ENCODE peak calls at places on chromosomes 2 and 18, in eight cellular contexts. R, F, S, D, E, I, V and B are unnamed samples.
A peak's percentile ranks its signal among the peaks of the same experiment; 100 is the strongest.

GRCh38 chr18:419542-420175 is 80.8 kb downstream of the COLEC12 start:
- DNase-seq in R (no peak), F (no peak), S (no peak), D (no peak), E (no peak), I (no peak), V (no peak), B (peak; percentile 11)

GRCh38 chr2:57450170-57450569 is 596.4 kb upstream of the VRK2 start:
- DNase-seq in R (no peak), F (no peak), S (no peak), D (no peak), E (no peak), I (no peak), V (no peak), B (no peak)

GRCh38 chr2:84815146-84815545 is 65.7 kb downstream of the TRABD2A start:
- DNase-seq in R (no peak), F (no peak), S (no peak), D (no peak), E (no peak), I (no peak), V (no peak), B (no peak)

GRCh38 chr18:50638623-50639398 is 78.9 kb downstream of the MAPK4 start:
- DNase-seq in R (no peak), F (no peak), S (no peak), D (no peak), E (no peak), I (no peak), V (no peak), B (no peak)

GRCh38 chr18:58325521-58325908 is 281.5 kb downstream of the NEDD4L start:
- DNase-seq in R (no peak), F (no peak), S (peak; percentile 50), D (no peak), E (no peak), I (no peak), V (no peak), B (no peak)

GRCh38 chr2:165776013-165776412 is 18.0 kb downstream of the GALNT3 start:
- DNase-seq in R (no peak), F (no peak), S (no peak), D (no peak), E (no peak), I (no peak), V (no peak), B (no peak)

GRCh38 chr2:20707601-20708000 is 40.7 kb downstream of the GDF7 start:
- DNase-seq in R (no peak), F (no peak), S (no peak), D (no peak), E (no peak), I (no peak), V (no peak), B (no peak)

GRCh38 chr2:238601433-238602222 is 174.9 kb downstream of the ASB1 start:
- DNase-seq in R (no peak), F (no peak), S (no peak), D (peak; percentile 81), E (peak; percentile 58), I (no peak), V (no peak), B (peak; percentile 62)

GRCh38 chr2:88187038-88187676 is 17.0 kb downstream of the THNSL2 start:
- DNase-seq in R (no peak), F (peak; percentile 79), S (peak; percentile 64), D (peak; percentile 85), E (no peak), I (peak; percentile 82), V (peak; percentile 61), B (no peak)

GRCh38 chr2:102103992-102104871 is 38.3 kb upstream of the IL1R1 start:
- DNase-seq in R (no peak), F (no peak), S (peak; percentile 77), D (peak; percentile 90), E (peak; percentile 88), I (peak; percentile 70), V (peak; percentile 62), B (no peak)

GRCh38 chr2:37882036-37882435 is 43.1 kb upstream of the RMDN2 start:
- DNase-seq in R (no peak), F (no peak), S (no peak), D (no peak), E (no peak), I (no peak), V (no peak), B (no peak)

GRCh38 chr2:217797170-217797569 is 205.6 kb downstream of the TNS1 start:
- DNase-seq in R (no peak), F (no peak), S (no peak), D (no peak), E (no peak), I (no peak), V (peak; percentile 26), B (no peak)

GRCh38 chr2:126643431-126643830 is 12.5 kb upstream of the GYPC start:
- DNase-seq in R (no peak), F (no peak), S (no peak), D (peak; percentile 89), E (no peak), I (no peak), V (no peak), B (no peak)

GRCh38 chr2:212730994-212731393 is 192.4 kb upstream of the ERBB4 start:
- DNase-seq in R (no peak), F (no peak), S (no peak), D (no peak), E (no peak), I (no peak), V (no peak), B (no peak)
- H3K27ac ChIP-seq in R (no peak overlapping the region), F (no peak overlapping the region), S (no peak overlapping the region), D (no peak overlapping the region), E (no peak overlapping the region), I (no peak overlapping the region), V (no peak overlapping the region), B (no peak overlapping the region)

GRCh38 chr2:42933824-42934254 is 141.5 kb upstream of the HAAO start:
- DNase-seq in R (no peak), F (no peak), S (no peak), D (no peak), E (no peak), I (no peak), V (no peak), B (no peak)

GRCh38 chr2:42931818-42932195 is 139.4 kb upstream of the HAAO start:
- DNase-seq in R (no peak), F (no peak), S (no peak), D (no peak), E (no peak), I (no peak), V (no peak), B (no peak)

GRCh38 chr2:42934568-42935258 is 142.3 kb upstream of the HAAO start:
- DNase-seq in R (no peak), F (no peak), S (no peak), D (peak; percentile 12), E (no peak), I (no peak), V (no peak), B (no peak)

GRCh38 chr2:42931147-42931817 is 138.9 kb upstream of the HAAO start:
- DNase-seq in R (no peak), F (no peak), S (no peak), D (no peak), E (peak; percentile 44), I (no peak), V (no peak), B (no peak)

GRCh38 chr2:42932271-42933151 is 140.1 kb upstream of the HAAO start:
- DNase-seq in R (no peak), F (no peak), S (no peak), D (no peak), E (no peak), I (no peak), V (no peak), B (no peak)
- H3K4me1 ChIP-seq in R (no peaks in the 10 kb centered on the region), F (peaks cover 16% of the 10 kb centered on the region), S (peaks cover 7% of the 10 kb centered on the region), D (peaks cover 35% of the 10 kb centered on the region), E (no peaks in the 10 kb centered on the region), I (no peaks in the 10 kb centered on the region), V (peaks cover 100% of the 10 kb centered on the region), B (peaks cover 68% of the 10 kb centered on the region)

GRCh38 chr2:236785611-236786057 is 216.0 kb downstream of the ACKR3 start:
- DNase-seq in R (no peak), F (no peak), S (no peak), D (no peak), E (no peak), I (no peak), V (no peak), B (no peak)
- H3K27me3 ChIP-seq in R (no peaks in the 10 kb centered on the region), F (no peaks in the 10 kb centered on the region), S (peaks cover 6% of the 10 kb centered on the region), D (no peaks in the 10 kb centered on the region), E (no peaks in the 10 kb centered on the region), I (no peaks in the 10 kb centered on the region), V (no peaks in the 10 kb centered on the region), B (no peaks in the 10 kb centered on the region)

GRCh38 chr2:190911813-190912212 is 31.2 kb downstream of the GLS start:
- DNase-seq in R (no peak), F (no peak), S (no peak), D (no peak), E (no peak), I (no peak), V (no peak), B (no peak)
- H3K27ac ChIP-seq in R (peak overlapping the region; percentile 14), F (no peak overlapping the region), S (no peak overlapping the region), D (no peak overlapping the region), E (peak overlapping the region; percentile 82), I (no peak overlapping the region), V (no peak overlapping the region), B (no peak overlapping the region)

GRCh38 chr2:199424160-199424559 is 33.6 kb downstream of the SATB2 start:
- DNase-seq in R (no peak), F (no peak), S (no peak), D (no peak), E (no peak), I (no peak), V (no peak), B (no peak)
- H3K4me1 ChIP-seq in R (no peaks in the 10 kb centered on the region), F (no peaks in the 10 kb centered on the region), S (peaks cover 9% of the 10 kb centered on the region), D (no peaks in the 10 kb centered on the region), E (no peaks in the 10 kb centered on the region), I (no peaks in the 10 kb centered on the region), V (no peaks in the 10 kb centered on the region), B (no peaks in the 10 kb centered on the region)

DNA sequence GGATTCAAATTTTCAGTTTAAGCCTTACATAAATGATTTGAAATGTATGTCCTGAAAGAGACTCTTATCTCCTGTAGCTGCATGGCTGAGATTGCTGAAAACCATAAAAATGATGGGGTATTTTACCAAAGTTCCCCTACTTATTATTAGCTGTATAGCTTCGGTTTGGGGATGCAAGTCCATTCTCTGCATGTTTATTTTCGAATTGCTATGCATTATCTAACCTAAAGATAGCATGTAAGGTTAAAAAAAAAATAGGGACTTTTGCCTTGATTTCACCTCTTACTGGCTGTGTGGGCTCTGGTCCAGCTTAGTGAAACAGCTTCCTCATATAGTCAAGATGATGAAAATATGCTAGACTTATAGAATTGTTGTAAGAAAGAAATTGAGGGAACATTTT is 14.0 kb upstream of the ACOXL start:
- DNase-seq in R (no peak), F (no peak), S (no peak), D (no peak), E (no peak), I (no peak), V (no peak), B (no peak)
- H3K27me3 ChIP-seq in R (peaks cover 32% of the 10 kb centered on the region), F (no peaks in the 10 kb centered on the region), S (peaks cover 27% of the 10 kb centered on the region), D (no peaks in the 10 kb centered on the region), E (no peaks in the 10 kb centered on the region), I (no peaks in the 10 kb centered on the region), V (no peaks in the 10 kb centered on the region), B (no peaks in the 10 kb centered on the region)

DNA sequence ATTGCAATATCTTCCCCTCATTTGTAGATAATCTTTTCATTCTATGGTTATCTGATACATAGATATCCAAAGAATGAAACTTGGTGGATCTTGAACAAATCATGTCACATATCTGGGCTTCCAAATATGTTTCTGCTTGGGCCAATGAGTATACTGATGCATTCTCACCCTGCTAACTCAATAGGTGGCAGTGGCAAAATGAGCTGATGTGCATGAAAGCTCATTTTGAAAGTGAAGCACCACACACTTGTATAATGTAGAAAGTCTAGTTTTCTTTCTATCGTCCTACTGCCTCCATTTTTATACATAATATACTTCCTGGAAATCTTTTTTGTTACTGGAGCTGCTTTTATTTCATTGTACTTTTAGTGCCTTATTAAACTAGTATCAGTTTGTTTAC is 208.2 kb downstream of the PRKCE start:
- DNase-seq in R (no peak), F (no peak), S (no peak), D (no peak), E (no peak), I (no peak), V (no peak), B (no peak)
- H3K27ac ChIP-seq in R (no peak overlapping the region), F (no peak overlapping the region), S (no peak overlapping the region), D (no peak overlapping the region), E (no peak overlapping the region), I (no peak overlapping the region), V (peak overlapping the region; percentile 74), B (peak overlapping the region; percentile 41)